ENCODE peak calls at places on chromosomes 4 and X, in four cellular contexts. One of them, this sample, is unnamed.

GRCh38 chr4:81214518-81215218 is 354 bp downstream of the PRKG2 start:
- DNase-seq in upper lobe of right lung: peak
- DNase-seq in fibroblast of villous mesenchyme: no peak
- DNase-seq in ascending aorta: no peak
- DNase-seq in this sample: peak

GRCh38 chrX:119427024-119427794 is 28.1 kb downstream of the SLC25A43 start:
- DNase-seq in fibroblast of villous mesenchyme: no peak
- DNase-seq in upper lobe of right lung: no peak
- DNase-seq in ascending aorta: no peak
- DNase-seq in this sample: peak

GRCh38 chr4:16530688-16531635 is 304.7 kb upstream of the TAPT1 start:
- DNase-seq in ascending aorta: no peak
- DNase-seq in upper lobe of right lung: no peak
- DNase-seq in fibroblast of villous mesenchyme: peak
- DNase-seq in this sample: peak

GRCh38 chrX:37986893-37987292 is 19.5 kb upstream of the SYTL5 start:
- DNase-seq in fibroblast of villous mesenchyme: peak
- DNase-seq in ascending aorta: no peak
- DNase-seq in upper lobe of right lung: no peak
- DNase-seq in this sample: peak

GRCh38 chrX:13688384-13688771 is 550 bp upstream of the RAB9A start:
- DNase-seq in ascending aorta: no peak
- DNase-seq in fibroblast of villous mesenchyme: no peak
- DNase-seq in upper lobe of right lung: no peak
- DNase-seq in this sample: no peak

GRCh38 chr4:52241916-52242315 is 190.8 kb downstream of the SPATA18 start:
- DNase-seq in fibroblast of villous mesenchyme: peak
- DNase-seq in ascending aorta: no peak
- DNase-seq in upper lobe of right lung: no peak
- DNase-seq in this sample: no peak

GRCh38 chr4:5399790-5400421 is 308.5 kb downstream of the EVC2 start:
- DNase-seq in fibroblast of villous mesenchyme: peak
- DNase-seq in ascending aorta: no peak
- DNase-seq in upper lobe of right lung: no peak
- DNase-seq in this sample: peak

GRCh38 chrX:84168574-84168973 is 19.4 kb downstream of the RPS6KA6 start:
- DNase-seq in fibroblast of villous mesenchyme: no peak
- DNase-seq in ascending aorta: no peak
- DNase-seq in upper lobe of right lung: no peak
- DNase-seq in this sample: no peak

GRCh38 chr4:153488006-153488718 is 22.0 kb downstream of the TMEM131L start:
- DNase-seq in fibroblast of villous mesenchyme: no peak
- DNase-seq in upper lobe of right lung: peak
- DNase-seq in ascending aorta: no peak
- DNase-seq in this sample: no peak

GRCh38 chr4:82688091-82688815 is 110.3 kb downstream of the SCD5 start:
- DNase-seq in fibroblast of villous mesenchyme: no peak
- DNase-seq in upper lobe of right lung: no peak
- DNase-seq in ascending aorta: no peak
- DNase-seq in this sample: no peak

GRCh38 chrX:119763175-119763574 is 4.8 kb downstream of the SOWAHD start:
- DNase-seq in fibroblast of villous mesenchyme: peak
- DNase-seq in upper lobe of right lung: no peak
- DNase-seq in ascending aorta: no peak
- DNase-seq in this sample: peak

GRCh38 chr4:48557478-48557877 is 67.4 kb downstream of the ZAR1 start:
- DNase-seq in upper lobe of right lung: no peak
- DNase-seq in fibroblast of villous mesenchyme: no peak
- DNase-seq in ascending aorta: no peak
- DNase-seq in this sample: no peak

GRCh38 chr4:146638801-146639351 is at the start of gene POU4F2:
- DNase-seq in upper lobe of right lung: peak
- DNase-seq in fibroblast of villous mesenchyme: no peak
- DNase-seq in ascending aorta: no peak
- DNase-seq in this sample: peak

GRCh38 chr4:143185253-143186107 is 763 bp downstream of the USP38 start:
- DNase-seq in ascending aorta: no peak
- DNase-seq in upper lobe of right lung: no peak
- DNase-seq in fibroblast of villous mesenchyme: no peak
- DNase-seq in this sample: no peak

GRCh38 chrX:23403849-23404248 is 69.2 kb downstream of the PTCHD1 start:
- DNase-seq in fibroblast of villous mesenchyme: no peak
- DNase-seq in upper lobe of right lung: no peak
- DNase-seq in ascending aorta: no peak
- DNase-seq in this sample: no peak

GRCh38 chrX:71492086-71493065 is 40.5 kb upstream of the OGT start:
- DNase-seq in ascending aorta: no peak
- DNase-seq in upper lobe of right lung: peak
- DNase-seq in fibroblast of villous mesenchyme: peak
- DNase-seq in this sample: peak

GRCh38 chr4:69601065-69601464 is 38.4 kb downstream of the UGT2A2 start:
- DNase-seq in upper lobe of right lung: no peak
- DNase-seq in ascending aorta: no peak
- DNase-seq in fibroblast of villous mesenchyme: no peak
- DNase-seq in this sample: no peak

GRCh38 chr4:78902313-78902712 is 36.9 kb downstream of the PAQR3 start:
- DNase-seq in fibroblast of villous mesenchyme: no peak
- DNase-seq in ascending aorta: no peak
- DNase-seq in upper lobe of right lung: no peak
- DNase-seq in this sample: no peak

GRCh38 chr4:167956676-167957075 is 135.7 kb upstream of the ANXA10 start:
- DNase-seq in fibroblast of villous mesenchyme: peak
- DNase-seq in ascending aorta: no peak
- DNase-seq in upper lobe of right lung: no peak
- DNase-seq in this sample: peak

GRCh38 chrX:65073233-65073632 is 97.0 kb upstream of the ZC4H2 start:
- DNase-seq in ascending aorta: no peak
- DNase-seq in upper lobe of right lung: no peak
- DNase-seq in fibroblast of villous mesenchyme: no peak
- DNase-seq in this sample: no peak

DNA sequence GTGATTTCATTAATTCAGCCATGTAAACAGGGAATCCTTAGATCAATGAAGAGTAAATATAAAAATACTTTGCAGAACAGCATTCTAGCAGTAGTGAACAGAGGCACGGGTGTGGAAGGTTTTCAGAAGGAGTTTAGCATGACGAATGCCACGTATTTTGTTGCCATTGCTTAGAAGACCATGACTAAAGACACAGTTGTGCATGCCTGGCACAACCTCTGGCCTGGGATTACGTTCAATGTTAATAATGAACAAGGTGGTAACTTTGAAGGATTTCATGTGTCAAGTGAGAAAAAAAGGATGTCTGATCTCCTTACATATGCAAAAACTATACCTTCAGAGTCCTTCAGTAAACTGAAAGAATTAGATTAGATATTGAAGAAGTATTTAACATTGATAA is 171.9 kb downstream of the MAGEB5 start:
- DNase-seq in ascending aorta: no peak
- DNase-seq in upper lobe of right lung: no peak
- DNase-seq in fibroblast of villous mesenchyme: no peak
- DNase-seq in this sample: no peak
- TF ChIP-seq CTCF in ascending aorta: no peak
- TF ChIP-seq CTCF in upper lobe of right lung: no peak
- TF ChIP-seq CTCF in fibroblast of villous mesenchyme: no peak
- TF ChIP-seq CTCF in this sample: no peak

DNA sequence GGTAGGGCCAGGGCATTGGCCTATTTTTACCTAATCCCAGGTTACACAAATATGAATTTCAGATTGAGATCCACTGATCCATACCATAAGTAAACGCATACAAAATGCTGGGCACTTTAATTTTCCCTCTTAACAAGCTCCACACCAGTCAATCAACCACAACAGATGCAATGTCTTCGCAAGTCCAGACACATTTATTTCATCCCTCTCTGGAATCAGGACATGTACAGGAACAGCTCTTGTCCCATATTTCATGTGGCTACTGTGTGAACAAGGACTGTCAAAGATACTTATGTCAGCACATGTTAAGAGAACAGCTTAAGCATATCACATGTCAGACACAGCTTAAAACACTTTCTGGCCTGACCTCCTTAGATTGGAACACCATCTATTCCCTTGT is 145.9 kb downstream of the PPP3CA start:
- DNase-seq in upper lobe of right lung: no peak
- DNase-seq in ascending aorta: no peak
- DNase-seq in fibroblast of villous mesenchyme: peak
- DNase-seq in this sample: no peak
- H3K4me3 ChIP-seq in upper lobe of right lung: no peak
- H3K4me3 ChIP-seq in ascending aorta: no peak
- H3K4me3 ChIP-seq in fibroblast of villous mesenchyme: no peak
- H3K4me3 ChIP-seq in this sample: no peak

GRCh38 chr4:112348488-112349158 is 51.5 kb downstream of the ALPK1 start:
- DNase-seq in fibroblast of villous mesenchyme: peak
- DNase-seq in ascending aorta: no peak
- DNase-seq in upper lobe of right lung: peak
- DNase-seq in this sample: peak
- TF ChIP-seq CTCF in fibroblast of villous mesenchyme: peak
- TF ChIP-seq CTCF in ascending aorta: no peak
- TF ChIP-seq CTCF in upper lobe of right lung: no peak
- TF ChIP-seq CTCF in this sample: peak

DNA sequence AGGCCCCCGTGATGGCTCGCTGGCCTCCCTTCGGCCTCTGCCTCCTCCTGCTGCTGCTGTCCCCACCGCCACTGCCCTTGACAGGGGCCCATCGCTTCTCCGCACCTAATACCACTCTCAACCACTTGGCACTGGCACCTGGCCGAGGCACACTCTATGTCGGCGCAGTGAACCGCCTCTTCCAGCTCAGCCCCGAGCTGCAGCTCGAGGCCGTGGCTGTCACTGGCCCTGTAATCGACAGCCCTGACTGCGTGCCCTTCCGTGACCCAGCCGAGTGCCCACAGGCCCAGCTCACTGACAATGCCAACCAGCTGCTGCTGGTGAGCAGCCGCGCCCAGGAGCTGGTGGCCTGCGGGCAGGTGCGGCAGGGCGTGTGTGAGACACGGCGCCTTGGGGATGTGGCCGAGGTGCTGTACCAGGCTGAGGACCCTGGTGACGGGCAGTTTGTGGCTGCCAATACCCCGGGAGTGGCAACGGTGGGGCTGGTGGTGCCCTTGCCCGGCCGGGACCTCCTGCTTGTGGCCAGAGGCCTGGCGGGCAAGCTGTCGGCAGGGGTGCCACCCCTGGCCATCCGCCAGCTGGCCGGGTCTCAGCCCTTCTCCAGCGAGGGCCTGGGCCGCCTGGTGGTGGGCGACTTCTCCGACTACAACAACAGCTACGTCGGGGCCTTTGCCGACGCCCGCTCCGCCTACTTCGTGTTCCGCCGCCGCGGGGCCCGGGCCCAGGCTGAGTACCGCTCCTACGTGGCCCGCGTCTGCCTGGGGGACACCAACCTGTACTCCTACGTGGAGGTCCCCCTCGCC is 3.0 kb downstream of the PLXNB3 start:
- DNase-seq in upper lobe of right lung: peak
- DNase-seq in ascending aorta: peak
- DNase-seq in fibroblast of villous mesenchyme: no peak
- DNase-seq in this sample: no peak
- H3K4me3 ChIP-seq in upper lobe of right lung: no peak
- H3K4me3 ChIP-seq in ascending aorta: no peak
- H3K4me3 ChIP-seq in fibroblast of villous mesenchyme: no peak
- H3K4me3 ChIP-seq in this sample: no peak

GRCh38 chr4:174362340-174362739 is 78.6 kb downstream of the CEP44 start:
- DNase-seq in ascending aorta: no peak
- DNase-seq in upper lobe of right lung: no peak
- DNase-seq in fibroblast of villous mesenchyme: no peak
- DNase-seq in this sample: no peak

GRCh38 chr4:174369968-174370367 is 86.3 kb downstream of the CEP44 start:
- DNase-seq in upper lobe of right lung: no peak
- DNase-seq in fibroblast of villous mesenchyme: no peak
- DNase-seq in ascending aorta: no peak
- DNase-seq in this sample: no peak

DNA sequence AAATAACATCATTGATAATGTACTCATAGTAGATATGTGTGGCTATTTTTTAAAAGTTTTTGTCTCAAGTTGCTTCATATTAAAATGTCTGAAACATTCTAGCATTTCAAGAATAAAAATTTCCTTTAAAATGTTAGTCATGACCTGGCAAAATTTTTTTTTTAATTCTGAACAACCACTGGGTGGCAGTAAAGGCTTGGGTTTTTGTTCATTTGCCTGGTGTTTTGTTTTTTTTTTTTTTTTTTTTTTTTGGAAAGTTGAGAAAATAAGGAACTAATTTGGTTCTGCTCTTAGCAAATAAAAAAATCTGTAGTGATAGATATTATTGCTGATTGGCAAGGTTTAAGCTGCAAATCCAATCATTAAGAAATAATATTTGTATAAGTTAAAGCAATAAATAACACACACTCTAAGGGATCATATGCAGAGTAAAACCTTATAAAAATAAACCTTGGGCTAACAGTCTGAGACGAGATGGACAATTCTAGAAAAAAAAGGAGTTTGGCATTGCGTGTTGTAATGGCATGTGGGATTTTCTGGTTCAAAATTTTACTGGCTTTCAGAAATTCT is 81.4 kb downstream of the CEP44 start:
- DNase-seq in upper lobe of right lung: no peak
- DNase-seq in fibroblast of villous mesenchyme: peak
- DNase-seq in ascending aorta: no peak
- DNase-seq in this sample: peak
- TF ChIP-seq CTCF in upper lobe of right lung: peak
- TF ChIP-seq CTCF in fibroblast of villous mesenchyme: peak
- TF ChIP-seq CTCF in ascending aorta: peak
- TF ChIP-seq CTCF in this sample: peak

DNA sequence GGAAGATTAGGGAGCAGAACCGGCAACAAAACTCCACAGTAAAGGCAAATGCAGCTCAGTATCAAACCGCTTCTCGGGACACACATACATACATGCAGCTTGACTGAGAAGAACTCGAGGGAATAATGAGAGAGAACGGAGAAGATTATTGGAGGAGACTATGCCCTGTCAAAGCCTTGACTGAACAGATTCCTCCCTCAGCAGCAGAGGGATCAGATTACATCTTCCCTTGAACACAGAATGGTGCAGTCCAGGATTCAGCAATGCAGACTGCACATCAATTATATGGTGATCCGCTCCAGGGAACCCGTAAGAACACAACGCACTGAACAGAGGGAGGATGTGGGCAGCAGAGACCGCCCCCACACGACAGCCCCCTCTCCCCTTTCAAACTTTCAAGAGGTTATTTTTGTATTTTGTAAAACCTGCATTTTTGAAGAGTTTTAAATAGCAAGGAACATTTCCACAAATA is 183.2 kb downstream of the FBXW7 start:
- DNase-seq in upper lobe of right lung: no peak
- DNase-seq in ascending aorta: no peak
- DNase-seq in fibroblast of villous mesenchyme: peak
- DNase-seq in this sample: peak
- H3K4me3 ChIP-seq in upper lobe of right lung: peak
- H3K4me3 ChIP-seq in ascending aorta: peak
- H3K4me3 ChIP-seq in fibroblast of villous mesenchyme: peak
- H3K4me3 ChIP-seq in this sample: peak

GRCh38 chr4:9925750-9926439 is 95.4 kb downstream of the SLC2A9 start:
- DNase-seq in ascending aorta: no peak
- DNase-seq in fibroblast of villous mesenchyme: no peak
- DNase-seq in upper lobe of right lung: no peak
- DNase-seq in this sample: no peak

GRCh38 chr4:9927317-9928007 is 93.8 kb downstream of the SLC2A9 start:
- DNase-seq in fibroblast of villous mesenchyme: no peak
- DNase-seq in ascending aorta: no peak
- DNase-seq in upper lobe of right lung: no peak
- DNase-seq in this sample: no peak

GRCh38 chr4:9924750-9925149 is 96.5 kb downstream of the SLC2A9 start:
- DNase-seq in fibroblast of villous mesenchyme: no peak
- DNase-seq in upper lobe of right lung: no peak
- DNase-seq in ascending aorta: no peak
- DNase-seq in this sample: no peak

GRCh38 chr4:9923195-9923812 is 98.0 kb downstream of the SLC2A9 start:
- DNase-seq in fibroblast of villous mesenchyme: no peak
- DNase-seq in upper lobe of right lung: no peak
- DNase-seq in ascending aorta: no peak
- DNase-seq in this sample: no peak

GRCh38 chr4:9926591-9926990 is 94.7 kb downstream of the SLC2A9 start:
- DNase-seq in fibroblast of villous mesenchyme: no peak
- DNase-seq in upper lobe of right lung: no peak
- DNase-seq in ascending aorta: no peak
- DNase-seq in this sample: no peak
- TF ChIP-seq CTCF in fibroblast of villous mesenchyme: no peak
- TF ChIP-seq CTCF in upper lobe of right lung: no peak
- TF ChIP-seq CTCF in ascending aorta: no peak
- TF ChIP-seq CTCF in this sample: no peak